ENCODE peak calls at places on chromosomes 5 and 9, in four cellular contexts. N, U, K and W are unnamed samples.
A peak's percentile ranks its signal among the peaks of the same experiment; 100 is the strongest.

GRCh38 chr5:104513194-104513602 is 950.6 kb upstream of the NUDT12 start:
- DNase-seq in N (no peak), K (no peak), U (peak; percentile 0), W (no peak)

GRCh38 chr5:72451771-72452505 is 55.3 kb downstream of the ZNF366 start:
- DNase-seq in K (no peak), N (no peak), U (no peak), W (peak; percentile 75)

GRCh38 chr5:89083791-89084190 is 200.8 kb upstream of the MEF2C start:
- DNase-seq in N (no peak), U (no peak), K (no peak), W (no peak)

GRCh38 chr9:21795483-21795882 is 7.0 kb upstream of the MTAP start:
- DNase-seq in K (no peak), N (no peak), U (no peak), W (no peak)

GRCh38 chr5:101977729-101978345 is 318.2 kb downstream of the SLCO4C1 start:
- DNase-seq in U (peak; percentile 49), K (no peak), N (peak; percentile 43), W (peak; percentile 9)

GRCh38 chr5:139636207-139636792 is 11.8 kb upstream of the CXXC5 start:
- DNase-seq in U (no peak), K (peak; percentile 57), N (peak; percentile 19), W (peak; percentile 97)

GRCh38 chr9:99873943-99874584 is 32.4 kb upstream of the STX17 start:
- DNase-seq in K (no peak), N (no peak), U (no peak), W (no peak)

GRCh38 chr5:160516696-160517530 is 95.3 kb downstream of the PTTG1 start:
- DNase-seq in U (no peak), K (no peak), N (no peak), W (no peak)

GRCh38 chr5:109350537-109351270 is 59.1 kb downstream of the PJA2 start:
- DNase-seq in K (no peak), N (no peak), U (no peak), W (no peak)

GRCh38 chr5:53416144-53416730 is 64.2 kb upstream of the FST start:
- DNase-seq in K (no peak), U (no peak), N (no peak), W (no peak)

GRCh38 chr9:135990468-135991429 is 29.6 kb upstream of the UBAC1 start:
- DNase-seq in U (peak; percentile 78), N (peak; percentile 91), K (no peak), W (no peak)

GRCh38 chr9:127537014-127537413 is 75.1 kb upstream of the STXBP1 start:
- DNase-seq in K (no peak), N (no peak), U (no peak), W (no peak)

GRCh38 chr5:17223375-17224185 is 6.1 kb downstream of the BASP1 start:
- DNase-seq in K (no peak), N (no peak), U (no peak), W (no peak)

DNA sequence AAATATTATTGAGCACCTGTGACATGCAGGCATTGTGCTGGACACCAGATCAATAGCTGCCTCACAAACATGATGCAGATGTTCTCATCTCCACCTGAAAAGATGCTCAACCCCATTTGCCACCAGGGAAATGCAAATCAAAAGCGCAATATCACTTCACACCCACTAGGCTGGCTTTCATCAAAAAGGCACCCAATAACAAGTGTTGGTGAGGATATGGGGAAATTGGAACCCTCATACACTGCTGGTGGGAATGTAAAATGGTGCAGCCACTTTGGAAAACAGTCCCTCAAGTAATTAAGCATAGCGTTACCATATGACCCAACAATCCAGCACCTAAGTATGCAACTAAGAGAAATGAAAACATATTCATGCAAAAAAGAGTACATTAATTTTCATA is 24.7 kb downstream of the FGF1 start:
- DNase-seq in K (no peak), U (no peak), N (no peak), W (no peak)
- TF ChIP-seq CBX5 in K (no peak), U (no peak), N (no peak), W (no peak)

GRCh38 chr9:116099821-116100220 is 53.8 kb upstream of the PAPPA start:
- DNase-seq in N (no peak), U (no peak), K (no peak), W (no peak)
- TF ChIP-seq CBX5 in N (no peak), U (no peak), K (no peak), W (no peak)

DNA sequence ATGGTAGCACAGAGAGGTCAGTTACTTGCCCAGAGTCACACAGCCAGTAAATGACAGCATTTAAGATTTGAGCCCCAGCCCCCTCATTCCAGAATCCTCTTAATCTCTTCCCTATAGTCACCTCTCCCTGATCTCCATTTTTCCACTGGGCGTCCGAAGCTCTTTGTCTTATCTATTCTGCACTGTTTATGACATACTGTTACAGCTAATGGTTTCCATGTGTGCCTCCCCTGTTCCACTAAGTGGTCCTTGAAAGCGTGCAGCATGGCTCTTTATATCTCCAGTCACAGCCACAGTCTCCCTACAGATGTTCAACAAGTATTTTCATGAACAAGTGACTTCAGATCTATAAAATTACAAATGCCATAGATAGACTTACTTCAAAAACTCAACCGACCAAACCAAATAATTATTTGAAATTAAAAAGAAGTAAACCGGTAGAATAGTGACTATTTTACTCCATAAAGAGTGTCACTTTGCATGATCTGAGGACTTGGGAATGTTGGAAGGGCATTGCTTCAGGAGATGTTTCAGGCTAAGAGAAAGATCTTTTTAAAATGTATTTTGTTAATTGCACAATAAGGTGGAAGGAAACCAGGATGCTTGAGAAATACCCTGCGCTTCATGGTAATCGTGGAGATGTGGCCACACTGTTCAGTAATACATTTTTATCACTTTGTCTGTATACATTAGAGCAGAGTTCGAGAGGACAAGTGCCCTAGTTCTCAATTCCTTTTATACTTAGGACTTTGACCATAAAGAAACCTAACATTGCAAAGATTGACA is 237.2 kb downstream of the FBXL7 start:
- DNase-seq in U (no peak), K (no peak), N (no peak), W (no peak)
- TF ChIP-seq CBX5 in U (no peak), K (no peak), N (no peak), W (no peak)

GRCh38 chr5:111962906-111963305 is 205.9 kb upstream of the NREP start:
- DNase-seq in U (no peak), N (no peak), K (no peak), W (no peak)

GRCh38 chr5:111967463-111967862 is 210.5 kb upstream of the NREP start:
- DNase-seq in K (no peak), N (no peak), U (no peak), W (no peak)

GRCh38 chr5:111968459-111968858 is 211.5 kb upstream of the NREP start:
- DNase-seq in U (no peak), K (no peak), N (no peak), W (no peak)

GRCh38 chr5:111963555-111963954 is 206.6 kb upstream of the NREP start:
- DNase-seq in N (no peak), U (no peak), K (no peak), W (no peak)

GRCh38 chr5:111966290-111966689 is 209.3 kb upstream of the NREP start:
- DNase-seq in U (no peak), N (no peak), K (no peak), W (no peak)
- TF ChIP-seq CBX5 in U (no peak), N (no peak), K (no peak), W (no peak)